ENCODE peak calls at places on chromosome 9, in five cellular contexts. One of them, this sample, is unnamed. For H3K4me1, the result is how much of the 10 kb centered on the place peaks cover.

GRCh38 chr9:109098221-109098959 is 21.4 kb downstream of the TMEM245 start:
- DNase-seq in lower lobe of right lung: no peak
- DNase-seq in cardiac muscle cell: peak
- DNase-seq in Peyer's patch: no peak
- DNase-seq in adrenal gland: peak
- DNase-seq in this sample: no peak

GRCh38 chr9:95762322-95762721 is 113.2 kb upstream of the ERCC6L2 start:
- DNase-seq in lower lobe of right lung: no peak
- DNase-seq in cardiac muscle cell: no peak
- DNase-seq in Peyer's patch: no peak
- DNase-seq in adrenal gland: no peak
- DNase-seq in this sample: no peak

GRCh38 chr9:126001581-126002225 is 254.5 kb downstream of the PBX3 start:
- DNase-seq in lower lobe of right lung: peak
- DNase-seq in cardiac muscle cell: no peak
- DNase-seq in Peyer's patch: peak
- DNase-seq in adrenal gland: no peak
- DNase-seq in this sample: no peak

GRCh38 chr9:23123048-23123632 is 676.5 kb downstream of the DMRTA1 start:
- DNase-seq in lower lobe of right lung: no peak
- DNase-seq in cardiac muscle cell: peak
- DNase-seq in Peyer's patch: no peak
- DNase-seq in adrenal gland: peak
- DNase-seq in this sample: no peak

GRCh38 chr9:101498323-101498722 is 35.3 kb upstream of the RNF20 start:
- DNase-seq in lower lobe of right lung: no peak
- DNase-seq in cardiac muscle cell: no peak
- DNase-seq in Peyer's patch: no peak
- DNase-seq in adrenal gland: no peak
- DNase-seq in this sample: no peak

GRCh38 chr9:2039294-2040180 is 24.4 kb downstream of the SMARCA2 start:
- DNase-seq in lower lobe of right lung: no peak
- DNase-seq in cardiac muscle cell: no peak
- DNase-seq in Peyer's patch: no peak
- DNase-seq in adrenal gland: no peak
- DNase-seq in this sample: no peak

GRCh38 chr9:97773091-97773490 is 76.0 kb upstream of the XPA start:
- DNase-seq in lower lobe of right lung: no peak
- DNase-seq in cardiac muscle cell: no peak
- DNase-seq in Peyer's patch: no peak
- DNase-seq in adrenal gland: no peak
- DNase-seq in this sample: no peak

GRCh38 chr9:26033346-26033745 is 355.1 kb upstream of the TUSC1 start:
- DNase-seq in lower lobe of right lung: no peak
- DNase-seq in cardiac muscle cell: no peak
- DNase-seq in Peyer's patch: no peak
- DNase-seq in adrenal gland: no peak
- DNase-seq in this sample: no peak

GRCh38 chr9:37209431-37210386 is 89.3 kb downstream of the ZCCHC7 start:
- DNase-seq in lower lobe of right lung: no peak
- DNase-seq in cardiac muscle cell: peak
- DNase-seq in Peyer's patch: no peak
- DNase-seq in adrenal gland: no peak
- DNase-seq in this sample: no peak

GRCh38 chr9:21580636-21581353 is 98.7 kb upstream of the IFNE start:
- DNase-seq in lower lobe of right lung: no peak
- DNase-seq in cardiac muscle cell: no peak
- DNase-seq in Peyer's patch: no peak
- DNase-seq in adrenal gland: no peak
- DNase-seq in this sample: no peak

GRCh38 chr9:88950341-88951141 is 40.7 kb upstream of the S1PR3 start:
- DNase-seq in lower lobe of right lung: no peak
- DNase-seq in cardiac muscle cell: peak
- DNase-seq in Peyer's patch: no peak
- DNase-seq in adrenal gland: no peak
- DNase-seq in this sample: no peak

GRCh38 chr9:70602364-70603019 is 188.0 kb upstream of the KLF9 start:
- DNase-seq in lower lobe of right lung: no peak
- DNase-seq in cardiac muscle cell: peak
- DNase-seq in Peyer's patch: no peak
- DNase-seq in adrenal gland: peak
- DNase-seq in this sample: no peak

GRCh38 chr9:4489562-4489918 is 728 bp upstream of the SLC1A1 start:
- DNase-seq in lower lobe of right lung: no peak
- DNase-seq in cardiac muscle cell: peak
- DNase-seq in Peyer's patch: no peak
- DNase-seq in adrenal gland: peak
- DNase-seq in this sample: peak

GRCh38 chr9:117458066-117458465 is 43.2 kb upstream of the ASTN2 start:
- DNase-seq in lower lobe of right lung: no peak
- DNase-seq in cardiac muscle cell: no peak
- DNase-seq in Peyer's patch: no peak
- DNase-seq in adrenal gland: no peak
- DNase-seq in this sample: no peak

GRCh38 chr9:76891279-76891678 is 14.6 kb downstream of the PRUNE2 start:
- DNase-seq in lower lobe of right lung: no peak
- DNase-seq in cardiac muscle cell: no peak
- DNase-seq in Peyer's patch: no peak
- DNase-seq in adrenal gland: no peak
- DNase-seq in this sample: no peak

GRCh38 chr9:70111042-70111602 is 67.5 kb downstream of the MAMDC2 start:
- DNase-seq in lower lobe of right lung: peak
- DNase-seq in cardiac muscle cell: peak
- DNase-seq in Peyer's patch: peak
- DNase-seq in adrenal gland: peak
- DNase-seq in this sample: peak

GRCh38 chr9:104868303-104868686 is 59.7 kb downstream of the ABCA1 start:
- DNase-seq in lower lobe of right lung: no peak
- DNase-seq in cardiac muscle cell: peak
- DNase-seq in Peyer's patch: no peak
- DNase-seq in adrenal gland: no peak
- DNase-seq in this sample: no peak

GRCh38 chr9:123034881-123035465 is 1.5 kb downstream of the GPR21 start:
- DNase-seq in lower lobe of right lung: no peak
- DNase-seq in cardiac muscle cell: no peak
- DNase-seq in Peyer's patch: no peak
- DNase-seq in adrenal gland: no peak
- DNase-seq in this sample: no peak

DNA sequence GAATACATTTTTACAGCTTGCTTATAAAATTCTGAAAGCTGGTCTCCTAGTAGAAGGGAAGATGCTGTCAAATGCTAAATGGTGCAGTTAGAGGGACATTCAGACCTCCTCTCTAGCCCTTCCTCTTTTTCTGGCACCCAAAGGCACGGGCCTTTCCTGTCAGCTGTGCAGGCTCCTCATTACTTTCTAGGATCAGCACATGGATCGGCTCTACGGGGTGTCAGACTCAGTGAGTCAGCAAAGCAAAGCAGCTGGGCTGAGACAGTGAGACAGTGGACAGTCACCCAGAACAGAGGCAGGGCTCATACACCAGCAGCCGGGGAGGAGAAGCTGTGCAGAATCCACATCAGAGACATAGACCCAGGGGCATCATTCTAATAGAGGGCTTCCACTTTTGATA is 80.1 kb upstream of the TNC start:
- DNase-seq in lower lobe of right lung: peak
- DNase-seq in cardiac muscle cell: no peak
- DNase-seq in Peyer's patch: no peak
- DNase-seq in adrenal gland: peak
- DNase-seq in this sample: peak
- TF ChIP-seq CTCF in lower lobe of right lung: no peak
- TF ChIP-seq CTCF in cardiac muscle cell: no peak
- TF ChIP-seq CTCF in Peyer's patch: no peak
- TF ChIP-seq CTCF in adrenal gland: no peak
- TF ChIP-seq CTCF in this sample: no peak

DNA sequence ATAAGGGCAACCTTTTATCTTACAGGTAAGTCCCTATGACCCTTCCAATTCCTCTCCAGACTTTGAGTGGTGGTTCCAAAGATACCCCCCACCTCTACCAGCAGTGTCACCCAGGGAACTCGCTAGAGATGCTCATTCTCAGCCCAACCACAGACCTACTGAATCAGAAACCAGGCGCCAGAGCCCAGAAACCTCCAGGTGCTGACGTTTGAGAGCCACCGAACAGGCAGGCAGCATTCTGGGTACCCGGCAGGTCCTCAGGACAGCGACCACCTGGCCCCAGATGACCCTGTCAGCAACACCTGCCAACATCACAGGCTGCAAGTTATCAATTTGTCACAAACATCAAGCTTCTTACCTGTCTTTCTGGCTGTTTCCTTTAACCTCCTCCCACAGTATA is 19.5 kb downstream of the RAPGEF1 start:
- DNase-seq in lower lobe of right lung: no peak
- DNase-seq in cardiac muscle cell: no peak
- DNase-seq in Peyer's patch: no peak
- DNase-seq in adrenal gland: no peak
- DNase-seq in this sample: no peak
- H3K27ac ChIP-seq in lower lobe of right lung: peak
- H3K27ac ChIP-seq in cardiac muscle cell: no peak
- H3K27ac ChIP-seq in Peyer's patch: peak
- H3K27ac ChIP-seq in adrenal gland: no peak
- H3K27ac ChIP-seq in this sample: peak

GRCh38 chr9:134759913-134760312 is 118.3 kb downstream of the COL5A1 start:
- DNase-seq in lower lobe of right lung: no peak
- DNase-seq in cardiac muscle cell: no peak
- DNase-seq in Peyer's patch: no peak
- DNase-seq in adrenal gland: no peak
- DNase-seq in this sample: no peak
- H3K4me1 ChIP-seq in lower lobe of right lung: under half
- H3K4me1 ChIP-seq in cardiac muscle cell: under half
- H3K4me1 ChIP-seq in Peyer's patch: under half
- H3K4me1 ChIP-seq in adrenal gland: under half
- H3K4me1 ChIP-seq in this sample: under half

DNA sequence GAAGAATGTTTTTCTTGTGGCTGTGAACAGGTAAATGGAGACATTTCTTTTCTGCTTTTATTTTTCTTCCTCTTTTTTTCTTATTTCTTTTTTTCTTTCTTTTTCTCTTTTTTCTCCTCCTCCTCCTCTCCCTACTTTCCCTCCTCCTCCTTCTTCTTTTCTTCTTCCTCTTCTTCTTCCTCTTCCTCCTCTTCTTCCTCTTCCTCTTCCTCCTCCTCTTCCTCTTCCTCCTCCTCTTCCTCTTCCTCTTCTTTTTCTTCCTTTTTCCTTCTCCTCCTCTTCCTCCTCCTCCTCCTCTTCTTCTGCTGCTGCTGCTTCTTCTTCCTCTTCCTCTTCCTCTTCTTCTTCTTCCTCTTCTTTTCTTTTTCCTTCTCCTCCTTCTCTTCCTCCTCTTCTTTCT is 65.3 kb upstream of the NTRK2 start:
- DNase-seq in lower lobe of right lung: no peak
- DNase-seq in cardiac muscle cell: no peak
- DNase-seq in Peyer's patch: no peak
- DNase-seq in adrenal gland: no peak
- DNase-seq in this sample: no peak
- TF ChIP-seq CTCF in lower lobe of right lung: no peak
- TF ChIP-seq CTCF in cardiac muscle cell: no peak
- TF ChIP-seq CTCF in Peyer's patch: no peak
- TF ChIP-seq CTCF in adrenal gland: no peak
- TF ChIP-seq CTCF in this sample: no peak

DNA sequence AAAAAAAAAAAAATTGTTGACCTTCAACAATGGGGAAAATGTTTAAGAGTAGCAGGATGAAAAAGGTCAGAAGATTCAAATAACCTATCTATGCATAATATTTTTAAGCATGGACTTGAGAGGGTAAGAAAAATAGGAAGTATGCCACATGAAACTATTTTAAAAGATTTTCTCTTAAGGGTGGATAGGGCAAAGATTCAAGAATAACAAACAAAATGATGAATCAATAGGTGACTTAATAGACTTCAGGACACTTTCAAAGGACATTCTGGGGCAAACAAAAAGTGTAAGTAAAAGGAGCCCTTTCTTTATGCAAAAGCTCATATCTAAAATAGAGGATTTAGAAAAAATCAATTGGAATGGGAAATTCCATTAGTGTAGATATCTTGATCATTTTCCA is 3.1 kb downstream of the TEX48 start:
- DNase-seq in lower lobe of right lung: no peak
- DNase-seq in cardiac muscle cell: no peak
- DNase-seq in Peyer's patch: no peak
- DNase-seq in adrenal gland: no peak
- DNase-seq in this sample: no peak
- H3K27ac ChIP-seq in lower lobe of right lung: no peak
- H3K27ac ChIP-seq in cardiac muscle cell: no peak
- H3K27ac ChIP-seq in Peyer's patch: no peak
- H3K27ac ChIP-seq in adrenal gland: no peak
- H3K27ac ChIP-seq in this sample: no peak

GRCh38 chr9:136609160-136609475 is 53.6 kb upstream of the EGFL7 start:
- DNase-seq in lower lobe of right lung: no peak
- DNase-seq in cardiac muscle cell: no peak
- DNase-seq in Peyer's patch: no peak
- DNase-seq in adrenal gland: no peak
- DNase-seq in this sample: no peak
- H3K4me1 ChIP-seq in lower lobe of right lung: under half
- H3K4me1 ChIP-seq in cardiac muscle cell: under half
- H3K4me1 ChIP-seq in Peyer's patch: under half
- H3K4me1 ChIP-seq in adrenal gland: under half
- H3K4me1 ChIP-seq in this sample: under half

GRCh38 chr9:80509358-80509757 is 937.6 kb downstream of the TLE4 start:
- DNase-seq in lower lobe of right lung: no peak
- DNase-seq in cardiac muscle cell: no peak
- DNase-seq in Peyer's patch: no peak
- DNase-seq in adrenal gland: no peak
- DNase-seq in this sample: no peak
- TF ChIP-seq CTCF in lower lobe of right lung: no peak
- TF ChIP-seq CTCF in cardiac muscle cell: peak
- TF ChIP-seq CTCF in Peyer's patch: no peak
- TF ChIP-seq CTCF in adrenal gland: no peak
- TF ChIP-seq CTCF in this sample: no peak

DNA sequence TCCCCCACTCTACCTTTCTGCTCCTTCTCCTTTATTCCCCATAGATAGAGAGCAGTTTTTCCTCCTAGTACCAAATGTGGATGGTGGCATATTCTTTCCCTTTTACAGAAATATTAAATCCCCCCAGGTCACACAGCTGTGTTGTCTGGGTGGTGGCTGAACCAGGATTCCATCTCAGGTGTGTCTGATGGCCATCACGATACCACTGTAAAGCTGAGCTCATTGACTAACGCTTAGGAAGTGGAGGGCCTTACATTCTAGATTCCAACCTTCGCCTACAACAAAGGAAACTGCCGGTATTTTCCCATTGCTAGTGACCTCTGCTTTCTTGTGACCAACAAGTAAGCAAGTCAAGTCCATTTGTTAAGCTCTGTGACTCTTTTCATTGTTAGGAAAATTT is 131.9 kb upstream of the KLF4 start:
- DNase-seq in lower lobe of right lung: no peak
- DNase-seq in cardiac muscle cell: no peak
- DNase-seq in Peyer's patch: no peak
- DNase-seq in adrenal gland: no peak
- DNase-seq in this sample: no peak
- H3K27ac ChIP-seq in lower lobe of right lung: no peak
- H3K27ac ChIP-seq in cardiac muscle cell: no peak
- H3K27ac ChIP-seq in Peyer's patch: no peak
- H3K27ac ChIP-seq in adrenal gland: no peak
- H3K27ac ChIP-seq in this sample: no peak

This sample was measured in heart right ventricle.